ENCODE peak calls at places on chromosomes 2 and 18, in six cellular contexts. Y, X, I, N, P and V are unnamed samples.

GRCh38 chr2:224836263-224836662 is 120.1 kb upstream of the CCDC195 start:
- DNase-seq in N (no peak), I (no peak), X (no peak), Y (peak; percentile 67), P (peak; percentile 75), V (peak; percentile 75)

GRCh38 chr2:232385660-232386489 is 7.3 kb downstream of the ALPP start:
- DNase-seq in N (no peak), Y (peak; percentile 90), X (no peak), I (no peak), P (peak; percentile 46), V (peak; percentile 91)

GRCh38 chr2:45315881-45316280 is 295.2 kb downstream of the SRBD1 start:
- DNase-seq in I (no peak), Y (peak; percentile 95), P (peak; percentile 91), X (no peak), N (no peak), V (peak; percentile 78)

GRCh38 chr2:101341421-101341820 is 32.9 kb upstream of the RNF149 start:
- DNase-seq in Y (no peak), X (no peak), P (no peak), N (no peak), I (no peak), V (no peak)

GRCh38 chr18:63575680-63576079 is 11.5 kb upstream of the SERPINB13 start:
- DNase-seq in I (no peak), Y (no peak), N (no peak), X (no peak), P (no peak), V (no peak)

GRCh38 chr2:28678944-28679343 is 72.7 kb upstream of the PPP1CB start:
- DNase-seq in P (no peak), I (peak; percentile 26), N (no peak), Y (no peak), X (no peak), V (no peak)

GRCh38 chr2:234495076-234495800 is 1.6 kb downstream of the ARL4C start:
- DNase-seq in P (peak; percentile 54), I (no peak), N (no peak), Y (peak; percentile 60), X (no peak), V (no peak)

GRCh38 chr2:86202702-86203101 is 3.4 kb downstream of the MRPL35 start:
- DNase-seq in I (no peak), N (no peak), Y (no peak), X (no peak), P (no peak), V (no peak)

GRCh38 chr2:113700186-113700841 is 56.1 kb downstream of the SLC35F5 start:
- DNase-seq in I (peak; percentile 47), N (peak; percentile 76), X (no peak), P (peak; percentile 19), Y (no peak), V (no peak)

GRCh38 chr2:64104944-64105343 is 39.3 kb downstream of the PELI1 start:
- DNase-seq in N (no peak), X (no peak), I (no peak), P (no peak), Y (no peak), V (no peak)

GRCh38 chr18:39346916-39347315 is 1781.3 kb upstream of the CELF4 start:
- DNase-seq in Y (no peak), X (no peak), N (no peak), P (no peak), I (no peak), V (no peak)

GRCh38 chr18:3726241-3726951 is 276.4 kb downstream of the TGIF1 start:
- DNase-seq in N (no peak), X (no peak), Y (no peak), P (no peak), I (no peak), V (no peak)

GRCh38 chr2:121321476-121321875 is 36.5 kb upstream of the TFCP2L1 start:
- DNase-seq in X (no peak), N (peak; percentile 15), Y (no peak), P (no peak), I (no peak), V (no peak)

GRCh38 chr2:36357506-36358316 is 2.1 kb downstream of the CRIM1 start:
- DNase-seq in I (peak; percentile 59), N (peak; percentile 67), Y (peak; percentile 80), X (no peak), P (peak; percentile 86), V (peak; percentile 83)

GRCh38 chr2:69946351-69947077 is 14.9 kb downstream of the ASPRV1 start:
- DNase-seq in Y (peak; percentile 29), X (no peak), I (peak; percentile 26), P (peak; percentile 58), N (no peak), V (peak; percentile 39)

GRCh38 chr18:36493349-36494281 is 196.1 kb downstream of the FHOD3 start:
- DNase-seq in X (no peak), P (no peak), I (no peak), N (peak; percentile 64), Y (peak; percentile 47), V (no peak)

GRCh38 chr2:207254526-207255464 is 89.0 kb upstream of the KLF7 start:
- DNase-seq in I (no peak), N (no peak), P (peak; percentile 81), Y (peak; percentile 48), X (no peak), V (no peak)

GRCh38 chr2:86370579-86370978 is 33.2 kb upstream of the REEP1 start:
- DNase-seq in I (no peak), P (no peak), Y (no peak), X (no peak), N (no peak), V (no peak)

GRCh38 chr2:144567745-144568144 is 47.8 kb upstream of the ZEB2 start:
- DNase-seq in P (no peak), N (no peak), Y (no peak), I (no peak), X (no peak), V (no peak)

GRCh38 chr18:63540131-63540530 is 2.0 kb upstream of the SERPINB12 start:
- DNase-seq in N (no peak), P (no peak), Y (peak; percentile 70), I (no peak), X (no peak), V (peak; percentile 37)

GRCh38 chr2:20148841-20149702 is 75.9 kb downstream of the SDC1 start:
- DNase-seq in I (no peak), X (no peak), Y (peak; percentile 66), N (no peak), P (peak; percentile 88), V (peak; percentile 90)

GRCh38 chr18:67232991-67233390 is 283.5 kb downstream of the DSEL start:
- DNase-seq in N (no peak), P (no peak), Y (peak; percentile 25), X (no peak), I (no peak), V (no peak)

GRCh38 chr18:59810183-59810582 is 89.6 kb upstream of the PMAIP1 start:
- DNase-seq in N (no peak), X (no peak), P (no peak), Y (no peak), I (no peak), V (no peak)

GRCh38 chr2:128499367-128500135 is 180.9 kb upstream of the HS6ST1 start:
- DNase-seq in N (no peak), I (no peak), P (no peak), X (no peak), Y (no peak), V (no peak)

GRCh38 chr2:117956036-117956791 is 57.7 kb downstream of the CCDC93 start:
- DNase-seq in P (peak; percentile 22), N (no peak), X (no peak), I (no peak), Y (no peak), V (peak; percentile 12)

GRCh38 chr2:38635139-38635538 is 30.8 kb upstream of the GALM start:
- DNase-seq in X (no peak), P (no peak), N (no peak), I (no peak), Y (no peak), V (no peak)
- H3K4me3 ChIP-seq in X (no peak overlapping the region), P (no peak overlapping the region), N (no peak overlapping the region), I (no peak overlapping the region), Y (no peak overlapping the region), V (no peak overlapping the region)

GRCh38 chr2:31388736-31389135 is 25.8 kb downstream of the XDH start:
- DNase-seq in X (no peak), N (no peak), P (no peak), Y (no peak), I (no peak), V (no peak)

GRCh38 chr2:31384771-31385276 is 29.7 kb downstream of the XDH start:
- DNase-seq in P (peak; percentile 93), I (no peak), N (no peak), X (no peak), Y (peak; percentile 96), V (peak; percentile 95)

GRCh38 chr2:31386172-31386571 is 28.4 kb downstream of the XDH start:
- DNase-seq in P (no peak), I (no peak), N (no peak), X (no peak), Y (no peak), V (no peak)

GRCh38 chr2:31387850-31388249 is 26.7 kb downstream of the XDH start:
- DNase-seq in Y (no peak), P (no peak), I (no peak), N (no peak), X (no peak), V (no peak)

DNA sequence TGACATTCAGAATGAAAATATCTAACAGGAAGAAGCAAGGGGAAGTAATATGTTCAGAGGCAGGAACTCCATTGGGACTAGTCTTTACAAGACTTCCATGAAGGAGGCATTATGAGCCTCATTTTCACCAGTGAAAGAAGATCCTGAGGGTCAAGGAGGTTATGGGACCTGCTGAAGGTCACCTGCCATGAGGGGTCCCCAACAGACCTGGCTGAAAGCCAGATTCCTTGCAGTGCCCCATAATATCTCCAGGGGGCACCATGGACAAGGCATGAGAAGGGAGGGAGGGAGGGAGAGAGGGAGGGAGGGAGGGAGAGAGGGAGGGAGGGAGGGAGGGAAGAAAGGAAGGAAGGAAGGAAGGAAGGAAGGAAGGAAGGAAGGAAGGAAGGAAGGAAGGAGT is 27.9 kb downstream of the XDH start:
- DNase-seq in I (no peak), X (no peak), N (no peak), P (peak; percentile 11), Y (no peak), V (no peak)
- TF ChIP-seq CTCF in I (peak; percentile 13), X (no peak), N (no peak), P (no peak), Y (no peak), V (no peak)

GRCh38 chr2:84885111-84885510 is 4.2 kb upstream of the TRABD2A start:
- DNase-seq in Y (no peak), X (no peak), I (no peak), N (no peak), P (no peak), V (no peak)

GRCh38 chr2:84891355-84892010 is 10.6 kb upstream of the TRABD2A start:
- DNase-seq in Y (no peak), N (no peak), P (no peak), I (no peak), X (no peak), V (no peak)

GRCh38 chr2:84889332-84889731 is 8.4 kb upstream of the TRABD2A start:
- DNase-seq in Y (no peak), X (no peak), P (no peak), N (no peak), I (no peak), V (no peak)

GRCh38 chr2:84886791-84887190 is 5.9 kb upstream of the TRABD2A start:
- DNase-seq in P (no peak), N (no peak), X (no peak), I (no peak), Y (no peak), V (no peak)

GRCh38 chr2:84888401-84889276 is 7.8 kb upstream of the TRABD2A start:
- DNase-seq in P (peak; percentile 79), N (peak; percentile 80), Y (peak; percentile 81), X (no peak), I (no peak), V (no peak)
- H3K4me3 ChIP-seq in P (peak overlapping the region; percentile 11), N (peak overlapping the region; percentile 33), Y (peak overlapping the region; percentile 27), X (no peak overlapping the region), I (peak overlapping the region; percentile 39), V (peak overlapping the region; percentile 32)

GRCh38 chr2:72871880-72872279 is 15.3 kb upstream of the SPR start:
- DNase-seq in N (no peak), I (no peak), X (no peak), P (no peak), Y (no peak), V (no peak)
- TF ChIP-seq CTCF in N (no peak), I (no peak), X (no peak), P (no peak), Y (no peak), V (no peak)